ENCODE peak calls at places on chromosomes 3 and 15, in six cellular contexts. E is hepatocyte, Q is heart right ventricle, F is choroid plexus epithelial cell, V is transverse colon, B is dorsolateral prefrontal cortex. M is an unnamed sample.

GRCh38 chr3:35929158-35929557 is 289.8 kb downstream of the ARPP21 start:
- DNase-seq in Q (no peak), V (no peak), B (no peak), F (peak), E (no peak), M (peak)

GRCh38 chr15:89673162-89673506 is 6.0 kb downstream of the PLIN1 start:
- DNase-seq in E (no peak), B (no peak), Q (no peak), V (no peak), F (peak), M (peak)

GRCh38 chr3:196558476-196558875 is 9.9 kb downstream of the WDR53 start:
- DNase-seq in V (no peak), B (no peak), F (no peak), E (no peak), Q (no peak), M (no peak)

GRCh38 chr3:47554335-47554734 is 24.3 kb downstream of the CSPG5 start:
- DNase-seq in Q (no peak), E (no peak), F (no peak), B (no peak), V (no peak), M (no peak)

GRCh38 chr15:76162050-76162425 is 102.3 kb downstream of the TMEM266 start:
- DNase-seq in V (no peak), B (no peak), F (no peak), E (no peak), Q (no peak), M (no peak)

GRCh38 chr15:96553931-96554330 is 223.4 kb downstream of the NR2F2 start:
- DNase-seq in B (no peak), Q (no peak), V (no peak), F (no peak), E (no peak), M (no peak)

GRCh38 chr3:139827833-139828232 is 107.2 kb upstream of the CLSTN2 start:
- DNase-seq in Q (no peak), V (no peak), F (no peak), B (peak), E (no peak), M (no peak)

GRCh38 chr3:141594357-141594756 is 107.5 kb downstream of the RASA2 start:
- DNase-seq in E (no peak), B (no peak), V (no peak), F (no peak), Q (no peak), M (no peak)

GRCh38 chr15:66802087-66803001 is 100.3 kb downstream of the SMAD6 start:
- DNase-seq in V (no peak), Q (no peak), B (no peak), F (peak), E (peak), M (peak)

GRCh38 chr15:90903733-90904536 is 833 bp downstream of the MAN2A2 start:
- DNase-seq in V (peak), F (peak), B (no peak), Q (no peak), E (peak), M (no peak)

GRCh38 chr15:101521084-101521483 is 31.6 kb upstream of the PCSK6 start:
- DNase-seq in F (no peak), B (no peak), V (no peak), E (no peak), Q (no peak), M (no peak)

GRCh38 chr3:133821767-133822638 is 16.4 kb downstream of the SRPRB start:
- DNase-seq in F (peak), Q (peak), V (peak), E (peak), B (no peak), M (peak)

GRCh38 chr3:137105277-137105977 is 147.6 kb downstream of the IL20RB start:
- DNase-seq in B (no peak), V (no peak), E (peak), F (peak), Q (peak), M (peak)

GRCh38 chr3:127042634-127043033 is 59.7 kb downstream of the PLXNA1 start:
- DNase-seq in F (no peak), V (no peak), E (no peak), Q (no peak), B (peak), M (no peak)
- H3K4me3 ChIP-seq in F (no peak), V (no peak), E (no peak), Q (no peak), B (no peak), M (no peak)

DNA sequence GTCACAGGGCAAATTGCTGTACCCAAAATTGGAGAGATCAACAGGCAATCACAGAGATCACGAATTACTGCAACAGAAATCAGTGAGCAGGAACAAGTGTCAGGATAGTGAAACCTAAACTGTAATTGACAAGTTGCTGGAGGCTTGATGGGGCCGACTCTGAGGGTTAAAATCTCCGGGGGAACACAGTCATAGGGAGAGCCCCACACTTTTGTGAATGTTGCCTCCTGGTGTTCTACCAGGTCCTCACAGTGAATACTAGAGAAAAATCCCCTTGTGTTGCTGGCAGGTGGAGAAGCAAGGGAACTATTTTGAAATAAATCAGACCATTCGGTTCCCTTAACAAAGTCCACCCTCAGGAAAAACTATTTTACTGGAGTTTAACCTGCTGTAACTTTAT is 697.5 kb upstream of the CBLB start:
- DNase-seq in Q (no peak), B (no peak), F (peak), E (no peak), V (no peak), M (no peak)
- TF ChIP-seq CTCF in Q (no peak), B (no peak), F (peak), E (no peak), V (no peak), M (peak)

DNA sequence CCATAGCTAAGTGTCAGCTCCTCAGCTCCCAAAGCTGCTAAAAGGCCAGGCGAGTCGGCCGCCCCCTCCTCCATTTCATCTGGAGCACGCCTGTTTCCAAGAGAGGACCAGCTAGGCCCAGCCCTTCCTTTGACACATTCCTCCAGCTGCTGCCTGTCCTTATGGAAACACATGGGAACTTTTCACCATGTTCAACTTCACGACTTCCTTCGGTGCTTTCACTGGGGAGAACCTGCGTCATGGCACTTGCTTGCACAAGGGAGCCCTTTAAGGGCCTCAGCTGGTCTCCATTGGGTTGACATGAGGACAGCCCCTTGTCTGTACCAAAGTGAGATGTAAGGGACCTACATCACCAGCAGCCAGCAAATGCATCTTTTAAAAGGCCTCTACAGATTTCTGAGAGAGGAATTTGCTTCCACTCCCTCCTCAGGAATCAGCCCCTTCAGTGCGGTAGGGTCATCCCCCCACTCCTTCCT is 2.1 kb downstream of the MAGI1 start:
- DNase-seq in Q (peak), F (peak), B (no peak), E (peak), V (no peak), M (peak)
- H3K4me3 ChIP-seq in Q (peak), F (peak), B (peak), E (peak), V (peak), M (peak)

GRCh38 chr15:72585659-72586058 is 68.8 kb upstream of the GOLGA6B start:
- DNase-seq in B (no peak), Q (no peak), V (no peak), E (no peak), F (peak), M (peak)
- TF ChIP-seq CTCF in B (peak), Q (no peak), V (no peak), E (peak), F (peak), M (peak)

GRCh38 chr3:13877911-13878710 is 1.8 kb downstream of the WNT7A start:
- DNase-seq in V (no peak), F (no peak), B (peak), Q (no peak), E (peak), M (no peak)
- H3K4me3 ChIP-seq in V (no peak), F (no peak), B (peak), Q (peak), E (no peak), M (no peak)

GRCh38 chr3:52480768-52481715 is 14.1 kb upstream of the STAB1 start:
- DNase-seq in V (no peak), B (peak), F (no peak), Q (no peak), E (no peak), M (no peak)

GRCh38 chr3:52484680-52485461 is 10.3 kb upstream of the STAB1 start:
- DNase-seq in F (no peak), E (no peak), B (no peak), V (no peak), Q (no peak), M (no peak)

GRCh38 chr3:52483081-52483480 is 12.1 kb upstream of the STAB1 start:
- DNase-seq in V (no peak), F (no peak), E (no peak), B (no peak), Q (no peak), M (no peak)

GRCh38 chr3:52481819-52482521 is 13.2 kb upstream of the STAB1 start:
- DNase-seq in V (no peak), F (peak), B (no peak), Q (no peak), E (no peak), M (peak)

DNA sequence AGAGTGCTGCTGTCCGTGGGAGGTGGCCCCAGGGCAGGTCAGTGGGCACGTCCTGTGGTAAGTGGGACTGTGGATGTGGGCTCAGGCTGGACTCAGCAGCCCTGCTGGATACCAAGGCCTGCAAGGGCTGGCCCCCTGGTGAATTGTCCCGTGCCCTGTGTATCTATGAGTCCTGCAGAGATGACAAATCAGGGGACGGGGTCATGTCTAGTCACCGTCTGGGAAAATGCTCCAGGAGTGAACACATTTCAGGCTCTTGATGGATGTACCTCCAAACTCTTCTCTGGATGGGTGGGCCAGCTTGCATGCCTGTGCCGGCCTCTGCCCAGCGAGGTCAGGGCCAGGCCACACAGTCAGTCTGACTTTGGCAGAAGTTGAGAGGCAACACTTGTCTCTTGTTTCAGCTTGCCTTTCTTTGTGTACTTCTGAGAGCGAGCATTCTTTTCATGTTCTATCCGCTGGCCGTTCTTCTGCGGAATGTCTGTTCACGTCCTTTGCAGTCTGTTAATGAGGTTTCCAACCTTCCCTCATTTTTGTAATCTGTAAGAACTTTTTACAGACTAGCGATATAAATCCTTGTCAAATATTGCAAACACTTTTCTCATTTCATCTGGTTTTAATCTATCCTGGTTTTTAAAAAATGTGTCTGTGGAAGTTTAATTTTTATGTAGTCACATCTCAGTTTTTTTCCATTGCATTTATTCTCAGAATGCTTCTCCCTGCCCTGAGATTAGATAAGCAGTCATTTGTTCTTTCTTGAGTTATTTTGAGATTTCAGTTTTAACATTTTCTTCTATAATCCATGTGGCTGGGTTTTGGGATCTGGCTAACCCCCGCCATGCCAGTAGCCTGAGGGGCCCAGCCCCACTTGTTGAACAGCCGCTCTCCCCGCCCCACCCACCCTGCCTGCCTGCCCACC is 11.3 kb upstream of the STAB1 start:
- DNase-seq in E (peak), B (no peak), V (no peak), F (peak), Q (no peak), M (no peak)
- TF ChIP-seq CTCF in E (no peak), B (no peak), V (no peak), F (no peak), Q (no peak), M (no peak)

GRCh38 chr3:149650828-149651227 is 7.0 kb downstream of the WWTR1 start:
- DNase-seq in F (no peak), Q (no peak), V (no peak), E (no peak), B (no peak), M (no peak)

GRCh38 chr3:149655826-149656599 is 1.8 kb downstream of the WWTR1 start:
- DNase-seq in E (no peak), Q (no peak), F (no peak), B (no peak), V (no peak), M (no peak)

GRCh38 chr3:149653564-149653963 is 4.3 kb downstream of the WWTR1 start:
- DNase-seq in Q (no peak), B (no peak), E (no peak), F (no peak), V (no peak), M (no peak)

GRCh38 chr3:149654188-149654601 is 3.6 kb downstream of the WWTR1 start:
- DNase-seq in E (no peak), V (no peak), B (no peak), Q (no peak), F (peak), M (peak)

GRCh38 chr3:149653136-149653535 is 4.7 kb downstream of the WWTR1 start:
- DNase-seq in F (no peak), B (no peak), V (no peak), Q (no peak), E (no peak), M (no peak)
- H3K4me3 ChIP-seq in F (no peak), B (no peak), V (no peak), Q (peak), E (no peak), M (peak)

GRCh38 chr3:31094048-31094447 is 199.6 kb upstream of the GADL1 start:
- DNase-seq in Q (no peak), E (peak), B (no peak), F (no peak), V (no peak), M (no peak)
- TF ChIP-seq CTCF in Q (no peak), E (no peak), B (no peak), F (no peak), V (no peak), M (no peak)

GRCh38 chr3:13016083-13016725 is 57.0 kb downstream of the IQSEC1 start:
- DNase-seq in E (no peak), B (peak), V (peak), Q (peak), F (no peak), M (no peak)

GRCh38 chr3:13013994-13014754 is 59.1 kb downstream of the IQSEC1 start:
- DNase-seq in F (no peak), E (no peak), B (no peak), V (no peak), Q (no peak), M (no peak)

GRCh38 chr3:13015286-13016082 is 57.7 kb downstream of the IQSEC1 start:
- DNase-seq in Q (peak), B (peak), E (no peak), F (no peak), V (peak), M (no peak)

GRCh38 chr3:13013595-13013993 is 59.6 kb downstream of the IQSEC1 start:
- DNase-seq in B (no peak), V (peak), Q (no peak), E (no peak), F (no peak), M (no peak)

GRCh38 chr3:13014755-13015285 is 58.4 kb downstream of the IQSEC1 start:
- DNase-seq in Q (no peak), B (no peak), V (peak), F (no peak), E (no peak), M (no peak)
- H3K4me3 ChIP-seq in Q (peak), B (no peak), V (no peak), F (no peak), E (no peak), M (no peak)

M was measured in cardiac fibroblast.